ENCODE peak calls at places on chromosomes 2 and 18, in ten cellular contexts. F is KG1; U is GM10248; K is ELR; T is heart right ventricle; Y is AG09309; J is astrocyte of the spinal cord; I is activated T-helper 1 cell treated with anti-CD3 and anti-CD28 coated beads, Interleukin-12 subunit alpha, Interleukin-12 subunit beta, Interleukin-2, Interleukin-4 antibody, amounts not matched to agents 30 ng/mL and 10 ng/mL and 1 ng/mL, durations not matched to agents 14 hours and 24 hours and 36 hours; H is SK-N-DZ; B is GM04504. Q is an unnamed sample.

GRCh38 chr2:235005023-235005422 is 53.2 kb downstream of the SH3BP4 start:
- DNase-seq in H (no peak), Y (no peak), I (no peak), F (no peak), T (no peak), J (no peak), K (no peak), B (no peak), U (no peak), Q (no peak)

GRCh38 chr2:134137182-134137595 is 116.7 kb upstream of the MGAT5 start:
- DNase-seq in Y (no peak), J (peak; percentile 47), F (no peak), I (no peak), U (no peak), B (peak; percentile 46), H (no peak), T (no peak), K (peak; percentile 92), Q (peak; percentile 35)

GRCh38 chr18:8151176-8151575 is 458.1 kb upstream of the RAB12 start:
- DNase-seq in T (no peak), Y (no peak), F (no peak), J (peak; percentile 22), K (peak; percentile 36), B (no peak), I (no peak), H (no peak), U (no peak), Q (no peak)

GRCh38 chr2:84290537-84290936 is 168.5 kb downstream of the SUCLG1 start:
- DNase-seq in T (no peak), B (no peak), J (no peak), H (no peak), K (no peak), U (no peak), F (no peak), I (no peak), Y (no peak), Q (no peak)

GRCh38 chr2:15939854-15940660 is at the start of gene MYCN:
- DNase-seq in Y (no peak), B (peak; percentile 3), J (peak; percentile 40), T (peak; percentile 27), H (no peak), F (peak; percentile 66), K (peak; percentile 33), I (peak; percentile 10), U (no peak), Q (peak; percentile 82)

GRCh38 chr2:42935692-42936631 is 143.6 kb upstream of the HAAO start:
- DNase-seq in U (no peak), H (no peak), F (no peak), B (no peak), Y (no peak), T (no peak), I (no peak), J (no peak), K (no peak), Q (no peak)

GRCh38 chr2:1249897-1250687 is 163.2 kb upstream of the TPO start:
- DNase-seq in J (no peak), F (no peak), I (no peak), H (no peak), T (no peak), Y (no peak), U (no peak), B (no peak), K (no peak), Q (no peak)

GRCh38 chr2:96195410-96196071 is 13.1 kb downstream of the STARD7 start:
- DNase-seq in K (peak; percentile 85), B (no peak), F (no peak), J (peak; percentile 75), H (no peak), I (no peak), U (no peak), Y (peak; percentile 71), T (no peak), Q (peak; percentile 77)

GRCh38 chr2:43238176-43238575 is 11.8 kb upstream of the ZFP36L2 start:
- DNase-seq in J (peak; percentile 14), K (no peak), T (no peak), U (no peak), B (no peak), F (no peak), Y (no peak), H (no peak), I (no peak), Q (peak; percentile 61)

GRCh38 chr18:58280159-58280540 is 236.1 kb downstream of the NEDD4L start:
- DNase-seq in B (no peak), H (no peak), I (no peak), Y (no peak), J (no peak), T (no peak), K (no peak), F (no peak), U (no peak), Q (no peak)

GRCh38 chr2:67669796-67670195 is 272.7 kb downstream of the ETAA1 start:
- DNase-seq in B (no peak), K (no peak), I (no peak), Y (no peak), T (no peak), H (no peak), U (no peak), J (no peak), F (no peak), Q (no peak)